ENCODE peak calls at places on chromosomes 16 and 17, in nine cellular contexts. One of them, this sample, is unnamed.

GRCh38 chr17:74768763-74769114 is 7.4 kb downstream of the NAT9 start:
- DNase-seq in stimulated activated CD4-positive, alpha-beta T cell treated with anti-CD3 and anti-CD28 coated beads, Interleukin-12 subunit alpha, Interleukin-12 subunit beta, amount 100 ng/mL, for 4 hours: no peak
- DNase-seq in caudate nucleus: no peak
- DNase-seq in epithelial cell of esophagus: no peak
- DNase-seq in H7: no peak
- DNase-seq in kidney tubule cell: no peak
- DNase-seq in glomerular endothelial cell: no peak
- DNase-seq in SHP77: no peak
- DNase-seq in neural crest cell: no peak
- DNase-seq in this sample: no peak

GRCh38 chr16:678858-679807 is 1.1 kb upstream of the STUB1 start:
- DNase-seq in stimulated activated CD4-positive, alpha-beta T cell treated with anti-CD3 and anti-CD28 coated beads, Interleukin-12 subunit alpha, Interleukin-12 subunit beta, amount 100 ng/mL, for 4 hours: peak; percentile 53
- DNase-seq in caudate nucleus: peak; percentile 53
- DNase-seq in epithelial cell of esophagus: peak; percentile 44
- DNase-seq in H7: peak; percentile 91
- DNase-seq in kidney tubule cell: peak; percentile 64
- DNase-seq in glomerular endothelial cell: no peak
- DNase-seq in SHP77: peak; percentile 54
- DNase-seq in neural crest cell: peak; percentile 64
- DNase-seq in this sample: peak; percentile 91

GRCh38 chr17:61450641-61451537 is 1.3 kb upstream of the TBX4 start:
- DNase-seq in stimulated activated CD4-positive, alpha-beta T cell treated with anti-CD3 and anti-CD28 coated beads, Interleukin-12 subunit alpha, Interleukin-12 subunit beta, amount 100 ng/mL, for 4 hours: no peak
- DNase-seq in caudate nucleus: no peak
- DNase-seq in epithelial cell of esophagus: no peak
- DNase-seq in H7: peak; percentile 81
- DNase-seq in kidney tubule cell: no peak
- DNase-seq in glomerular endothelial cell: no peak
- DNase-seq in SHP77: no peak
- DNase-seq in neural crest cell: no peak
- DNase-seq in this sample: no peak

GRCh38 chr17:9240659-9241370 is 219.5 kb downstream of the NTN1 start:
- DNase-seq in stimulated activated CD4-positive, alpha-beta T cell treated with anti-CD3 and anti-CD28 coated beads, Interleukin-12 subunit alpha, Interleukin-12 subunit beta, amount 100 ng/mL, for 4 hours: no peak
- DNase-seq in caudate nucleus: no peak
- DNase-seq in epithelial cell of esophagus: no peak
- DNase-seq in H7: peak; percentile 85
- DNase-seq in kidney tubule cell: peak; percentile 26
- DNase-seq in glomerular endothelial cell: no peak
- DNase-seq in SHP77: peak; percentile 31
- DNase-seq in neural crest cell: peak; percentile 56
- DNase-seq in this sample: no peak

GRCh38 chr17:10053976-10054551 is 144.3 kb downstream of the GAS7 start:
- DNase-seq in stimulated activated CD4-positive, alpha-beta T cell treated with anti-CD3 and anti-CD28 coated beads, Interleukin-12 subunit alpha, Interleukin-12 subunit beta, amount 100 ng/mL, for 4 hours: no peak
- DNase-seq in caudate nucleus: no peak
- DNase-seq in epithelial cell of esophagus: no peak
- DNase-seq in H7: no peak
- DNase-seq in kidney tubule cell: no peak
- DNase-seq in glomerular endothelial cell: no peak
- DNase-seq in SHP77: no peak
- DNase-seq in neural crest cell: no peak
- DNase-seq in this sample: no peak

GRCh38 chr16:23080747-23081146 is 68.5 kb downstream of the USP31 start:
- DNase-seq in stimulated activated CD4-positive, alpha-beta T cell treated with anti-CD3 and anti-CD28 coated beads, Interleukin-12 subunit alpha, Interleukin-12 subunit beta, amount 100 ng/mL, for 4 hours: no peak
- DNase-seq in caudate nucleus: no peak
- DNase-seq in epithelial cell of esophagus: no peak
- DNase-seq in H7: no peak
- DNase-seq in kidney tubule cell: no peak
- DNase-seq in glomerular endothelial cell: no peak
- DNase-seq in SHP77: no peak
- DNase-seq in neural crest cell: no peak
- DNase-seq in this sample: no peak

GRCh38 chr17:82465023-82465603 is 6.6 kb downstream of the NARF start:
- DNase-seq in stimulated activated CD4-positive, alpha-beta T cell treated with anti-CD3 and anti-CD28 coated beads, Interleukin-12 subunit alpha, Interleukin-12 subunit beta, amount 100 ng/mL, for 4 hours: no peak
- DNase-seq in caudate nucleus: no peak
- DNase-seq in epithelial cell of esophagus: no peak
- DNase-seq in H7: no peak
- DNase-seq in kidney tubule cell: no peak
- DNase-seq in glomerular endothelial cell: no peak
- DNase-seq in SHP77: no peak
- DNase-seq in neural crest cell: no peak
- DNase-seq in this sample: no peak

GRCh38 chr16:12496866-12497265 is 306.8 kb downstream of the CPPED1 start:
- DNase-seq in stimulated activated CD4-positive, alpha-beta T cell treated with anti-CD3 and anti-CD28 coated beads, Interleukin-12 subunit alpha, Interleukin-12 subunit beta, amount 100 ng/mL, for 4 hours: no peak
- DNase-seq in caudate nucleus: no peak
- DNase-seq in epithelial cell of esophagus: no peak
- DNase-seq in H7: no peak
- DNase-seq in kidney tubule cell: no peak
- DNase-seq in glomerular endothelial cell: no peak
- DNase-seq in SHP77: no peak
- DNase-seq in neural crest cell: no peak
- DNase-seq in this sample: no peak

GRCh38 chr16:78390070-78390469 is 290.6 kb downstream of the WWOX start:
- DNase-seq in stimulated activated CD4-positive, alpha-beta T cell treated with anti-CD3 and anti-CD28 coated beads, Interleukin-12 subunit alpha, Interleukin-12 subunit beta, amount 100 ng/mL, for 4 hours: no peak
- DNase-seq in caudate nucleus: no peak
- DNase-seq in epithelial cell of esophagus: no peak
- DNase-seq in H7: no peak
- DNase-seq in kidney tubule cell: no peak
- DNase-seq in glomerular endothelial cell: no peak
- DNase-seq in SHP77: no peak
- DNase-seq in neural crest cell: no peak
- DNase-seq in this sample: no peak

GRCh38 chr17:19513897-19514488 is 19.7 kb upstream of the SLC47A1 start:
- DNase-seq in stimulated activated CD4-positive, alpha-beta T cell treated with anti-CD3 and anti-CD28 coated beads, Interleukin-12 subunit alpha, Interleukin-12 subunit beta, amount 100 ng/mL, for 4 hours: peak; percentile 58
- DNase-seq in caudate nucleus: peak; percentile 53
- DNase-seq in epithelial cell of esophagus: peak; percentile 65
- DNase-seq in H7: peak; percentile 78
- DNase-seq in kidney tubule cell: peak; percentile 66
- DNase-seq in glomerular endothelial cell: peak; percentile 47
- DNase-seq in SHP77: peak; percentile 87
- DNase-seq in neural crest cell: peak; percentile 71
- DNase-seq in this sample: peak; percentile 74

GRCh38 chr16:67661101-67661661 is 421 bp downstream of the PARD6A start:
- DNase-seq in stimulated activated CD4-positive, alpha-beta T cell treated with anti-CD3 and anti-CD28 coated beads, Interleukin-12 subunit alpha, Interleukin-12 subunit beta, amount 100 ng/mL, for 4 hours: no peak
- DNase-seq in caudate nucleus: no peak
- DNase-seq in epithelial cell of esophagus: peak; percentile 61
- DNase-seq in H7: peak; percentile 90
- DNase-seq in kidney tubule cell: peak; percentile 77
- DNase-seq in glomerular endothelial cell: no peak
- DNase-seq in SHP77: peak; percentile 23
- DNase-seq in neural crest cell: no peak
- DNase-seq in this sample: peak; percentile 63

GRCh38 chr17:64477849-64478248 is 19.0 kb downstream of the POLG2 start:
- DNase-seq in stimulated activated CD4-positive, alpha-beta T cell treated with anti-CD3 and anti-CD28 coated beads, Interleukin-12 subunit alpha, Interleukin-12 subunit beta, amount 100 ng/mL, for 4 hours: no peak
- DNase-seq in caudate nucleus: no peak
- DNase-seq in epithelial cell of esophagus: no peak
- DNase-seq in H7: no peak
- DNase-seq in kidney tubule cell: no peak
- DNase-seq in glomerular endothelial cell: no peak
- DNase-seq in SHP77: no peak
- DNase-seq in neural crest cell: no peak
- DNase-seq in this sample: no peak

GRCh38 chr16:5231246-5231759 is 133.7 kb upstream of the EEF2KMT start:
- DNase-seq in stimulated activated CD4-positive, alpha-beta T cell treated with anti-CD3 and anti-CD28 coated beads, Interleukin-12 subunit alpha, Interleukin-12 subunit beta, amount 100 ng/mL, for 4 hours: no peak
- DNase-seq in caudate nucleus: no peak
- DNase-seq in epithelial cell of esophagus: no peak
- DNase-seq in H7: no peak
- DNase-seq in kidney tubule cell: no peak
- DNase-seq in glomerular endothelial cell: no peak
- DNase-seq in SHP77: no peak
- DNase-seq in neural crest cell: no peak
- DNase-seq in this sample: no peak

GRCh38 chr17:2796164-2797140 is at the start of gene RAP1GAP2:
- DNase-seq in stimulated activated CD4-positive, alpha-beta T cell treated with anti-CD3 and anti-CD28 coated beads, Interleukin-12 subunit alpha, Interleukin-12 subunit beta, amount 100 ng/mL, for 4 hours: peak; percentile 45
- DNase-seq in caudate nucleus: no peak
- DNase-seq in epithelial cell of esophagus: no peak
- DNase-seq in H7: peak; percentile 56
- DNase-seq in kidney tubule cell: no peak
- DNase-seq in glomerular endothelial cell: no peak
- DNase-seq in SHP77: no peak
- DNase-seq in neural crest cell: no peak
- DNase-seq in this sample: no peak